ENCODE peak calls at places on chromosome 15, in four cellular contexts. One of them, this sample, is unnamed.

GRCh38 chr15:90872481-90873184 is 4.2 kb downstream of the FURIN start:
- DNase-seq in fibroblast of lung: peak
- DNase-seq in astrocyte of the cerebellum: peak
- DNase-seq in RPMI7951: peak
- DNase-seq in this sample: peak

GRCh38 chr15:69194854-69195253 is 34.4 kb downstream of the GLCE start:
- DNase-seq in fibroblast of lung: no peak
- DNase-seq in astrocyte of the cerebellum: no peak
- DNase-seq in RPMI7951: no peak
- DNase-seq in this sample: peak

GRCh38 chr15:65410972-65411371 is 11.8 kb downstream of the IGDCC4 start:
- DNase-seq in fibroblast of lung: no peak
- DNase-seq in RPMI7951: no peak
- DNase-seq in astrocyte of the cerebellum: no peak
- DNase-seq in this sample: no peak

GRCh38 chr15:44736261-44736765 is at the start of gene TRIM69:
- DNase-seq in RPMI7951: no peak
- DNase-seq in fibroblast of lung: no peak
- DNase-seq in astrocyte of the cerebellum: no peak
- DNase-seq in this sample: no peak

GRCh38 chr15:55937040-55937439 is 56.4 kb downstream of the NEDD4 start:
- DNase-seq in astrocyte of the cerebellum: no peak
- DNase-seq in RPMI7951: peak
- DNase-seq in fibroblast of lung: peak
- DNase-seq in this sample: no peak

GRCh38 chr15:90441011-90441410 is 53.0 kb downstream of the IQGAP1 start:
- DNase-seq in astrocyte of the cerebellum: no peak
- DNase-seq in fibroblast of lung: no peak
- DNase-seq in RPMI7951: no peak
- DNase-seq in this sample: peak

GRCh38 chr15:81544385-81544784 is 170.4 kb upstream of the TMC3 start:
- DNase-seq in fibroblast of lung: no peak
- DNase-seq in astrocyte of the cerebellum: no peak
- DNase-seq in RPMI7951: no peak
- DNase-seq in this sample: no peak

GRCh38 chr15:62503451-62503850 is 338.4 kb upstream of the C2CD4B start:
- DNase-seq in fibroblast of lung: no peak
- DNase-seq in RPMI7951: peak
- DNase-seq in astrocyte of the cerebellum: peak
- DNase-seq in this sample: peak

GRCh38 chr15:45347989-45348388 is 30.4 kb downstream of the GATM start:
- DNase-seq in astrocyte of the cerebellum: no peak
- DNase-seq in fibroblast of lung: no peak
- DNase-seq in RPMI7951: no peak
- DNase-seq in this sample: no peak

GRCh38 chr15:71110800-71111565 is 4.3 kb upstream of the THSD4 start:
- DNase-seq in fibroblast of lung: no peak
- DNase-seq in RPMI7951: peak
- DNase-seq in astrocyte of the cerebellum: no peak
- DNase-seq in this sample: no peak

GRCh38 chr15:64694816-64695215 is 80.6 kb downstream of the RBPMS2 start:
- DNase-seq in RPMI7951: no peak
- DNase-seq in fibroblast of lung: no peak
- DNase-seq in astrocyte of the cerebellum: no peak
- DNase-seq in this sample: no peak

GRCh38 chr15:74716647-74717046 is 8.7 kb downstream of the CYP1A1 start:
- DNase-seq in RPMI7951: no peak
- DNase-seq in fibroblast of lung: peak
- DNase-seq in astrocyte of the cerebellum: no peak
- DNase-seq in this sample: no peak

GRCh38 chr15:25251700-25252390 is 187.0 kb downstream of the UBE3A start:
- DNase-seq in RPMI7951: no peak
- DNase-seq in fibroblast of lung: no peak
- DNase-seq in astrocyte of the cerebellum: no peak
- DNase-seq in this sample: no peak

GRCh38 chr15:99128411-99128810 is 23.5 kb downstream of the SYNM start:
- DNase-seq in RPMI7951: no peak
- DNase-seq in fibroblast of lung: no peak
- DNase-seq in astrocyte of the cerebellum: no peak
- DNase-seq in this sample: no peak

This sample was measured in lung microvascular endothelial cell.